ENCODE peak calls at places on chromosomes 4 and X, in eight cellular contexts. F, Y, Z, B, I, T, N and J are unnamed samples.

GRCh38 chr4:40055379-40055872 is 1.2 kb upstream of the N4BP2 start:
- DNase-seq in T (no peak), N (no peak), Z (no peak), B (no peak), I (no peak), Y (no peak), F (peak; percentile 0), J (no peak)

GRCh38 chr4:133137571-133137970 is 11.5 kb upstream of the PCDH10 start:
- DNase-seq in B (no peak), Z (no peak), F (no peak), N (no peak), T (no peak), I (no peak), Y (no peak), J (no peak)

GRCh38 chr4:98929341-98930267 is 671 bp upstream of the EIF4E start:
- DNase-seq in N (peak; percentile 91), Z (peak; percentile 99), B (peak; percentile 86), F (no peak), I (peak; percentile 59), T (peak; percentile 15), Y (peak; percentile 71), J (peak; percentile 80)

GRCh38 chrX:426881-427280 is 40.2 kb upstream of the PPP2R3B start:
- DNase-seq in N (no peak), B (no peak), Z (no peak), Y (no peak), I (no peak), F (no peak), T (no peak), J (no peak)

GRCh38 chr4:21544410-21544809 is 404.2 kb downstream of the KCNIP4 start:
- DNase-seq in F (peak; percentile 88), I (no peak), Z (no peak), T (peak; percentile 15), Y (no peak), N (no peak), B (no peak), J (no peak)

GRCh38 chrX:154436597-154437397 is at the start of gene GDI1:
- DNase-seq in Z (peak; percentile 65), F (peak; percentile 61), Y (peak; percentile 43), T (peak; percentile 59), N (peak; percentile 74), B (no peak), I (peak; percentile 72), J (peak; percentile 87)

GRCh38 chr4:80206541-80207171 is 9.4 kb downstream of the PRDM8 start:
- DNase-seq in F (no peak), T (peak; percentile 1), Y (no peak), B (no peak), N (no peak), Z (no peak), I (no peak), J (peak; percentile 51)

GRCh38 chr4:74032064-74032463 is 6.4 kb downstream of the CXCL3 start:
- DNase-seq in T (no peak), I (no peak), B (no peak), F (no peak), Y (no peak), N (no peak), Z (peak; percentile 39), J (no peak)

GRCh38 chrX:29862126-29862664 is 353.2 kb upstream of the MAGEB2 start:
- DNase-seq in Z (no peak), Y (no peak), I (no peak), T (no peak), N (no peak), B (no peak), F (no peak), J (no peak)
- H3K4me1 ChIP-seq in Z (no peaks in the 10 kb centered on the region), Y (no peaks in the 10 kb centered on the region), I (no peaks in the 10 kb centered on the region), T (no peaks in the 10 kb centered on the region), N (no peaks in the 10 kb centered on the region), B (no peaks in the 10 kb centered on the region), F (no peaks in the 10 kb centered on the region), J (no peaks in the 10 kb centered on the region)

DNA sequence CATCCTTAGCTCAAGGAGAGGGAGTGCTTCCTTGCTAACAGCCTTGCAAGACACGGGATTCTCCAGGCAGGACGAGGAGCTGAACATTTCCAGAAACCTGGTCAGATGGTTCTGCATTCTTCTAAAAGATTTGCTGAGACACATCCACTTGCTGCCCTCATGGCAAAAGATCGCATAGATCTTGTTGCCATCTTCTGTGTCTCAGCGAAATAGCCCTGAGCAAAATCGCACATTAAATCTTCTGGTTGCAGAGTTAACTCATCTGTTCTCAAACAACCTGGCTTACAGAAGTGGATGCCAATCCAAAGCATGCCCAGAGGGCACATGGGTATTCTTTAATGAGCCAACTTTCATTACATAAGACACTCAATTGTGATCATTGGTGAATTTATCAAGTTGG is 167.5 kb downstream of the PRKX start:
- DNase-seq in Y (no peak), T (no peak), I (no peak), B (no peak), F (no peak), N (no peak), Z (peak; percentile 15), J (no peak)
- H3K4me1 ChIP-seq in Y (peaks cover 4% of the 10 kb centered on the region), T (no peaks in the 10 kb centered on the region), I (no peaks in the 10 kb centered on the region), B (no peaks in the 10 kb centered on the region), F (no peaks in the 10 kb centered on the region), N (no peaks in the 10 kb centered on the region), Z (peaks cover 12% of the 10 kb centered on the region), J (no peaks in the 10 kb centered on the region)

GRCh38 chr4:42083816-42084215 is 68.6 kb downstream of the BEND4 start:
- DNase-seq in Z (peak; percentile 37), I (no peak), N (no peak), F (no peak), Y (no peak), B (no peak), T (no peak), J (no peak)
- H3K4me1 ChIP-seq in Z (peaks cover 9% of the 10 kb centered on the region), I (no peaks in the 10 kb centered on the region), N (no peaks in the 10 kb centered on the region), F (no peaks in the 10 kb centered on the region), Y (no peaks in the 10 kb centered on the region), B (no peaks in the 10 kb centered on the region), T (peaks cover 8% of the 10 kb centered on the region), J (no peaks in the 10 kb centered on the region)

GRCh38 chr4:112510191-112510467 is 5.9 kb downstream of the NEUROG2 start:
- DNase-seq in N (no peak), Y (no peak), I (no peak), B (no peak), Z (no peak), F (no peak), T (no peak), J (no peak)

GRCh38 chr4:112510468-112511293 is 5.3 kb downstream of the NEUROG2 start:
- DNase-seq in B (no peak), T (no peak), N (peak; percentile 62), Y (no peak), Z (no peak), F (no peak), I (no peak), J (no peak)

GRCh38 chr4:112514079-112514448 is 1.9 kb downstream of the NEUROG2 start:
- DNase-seq in N (no peak), Y (no peak), I (no peak), T (no peak), Z (no peak), F (no peak), B (no peak), J (no peak)

GRCh38 chr4:112511294-112512118 is 4.5 kb downstream of the NEUROG2 start:
- DNase-seq in B (no peak), T (no peak), N (no peak), Y (no peak), Z (no peak), F (no peak), I (no peak), J (peak; percentile 40)

GRCh38 chr4:112509243-112510190 is 6.5 kb downstream of the NEUROG2 start:
- DNase-seq in N (no peak), Z (peak; percentile 59), I (no peak), B (no peak), T (no peak), Y (no peak), F (no peak), J (no peak)
- H3K4me1 ChIP-seq in N (peaks cover 22% of the 10 kb centered on the region), Z (peaks cover 8% of the 10 kb centered on the region), I (peaks cover 13% of the 10 kb centered on the region), B (no peaks in the 10 kb centered on the region), T (peaks cover 27% of the 10 kb centered on the region), Y (peaks cover 34% of the 10 kb centered on the region), F (no peaks in the 10 kb centered on the region), J (peaks cover 7% of the 10 kb centered on the region)

DNA sequence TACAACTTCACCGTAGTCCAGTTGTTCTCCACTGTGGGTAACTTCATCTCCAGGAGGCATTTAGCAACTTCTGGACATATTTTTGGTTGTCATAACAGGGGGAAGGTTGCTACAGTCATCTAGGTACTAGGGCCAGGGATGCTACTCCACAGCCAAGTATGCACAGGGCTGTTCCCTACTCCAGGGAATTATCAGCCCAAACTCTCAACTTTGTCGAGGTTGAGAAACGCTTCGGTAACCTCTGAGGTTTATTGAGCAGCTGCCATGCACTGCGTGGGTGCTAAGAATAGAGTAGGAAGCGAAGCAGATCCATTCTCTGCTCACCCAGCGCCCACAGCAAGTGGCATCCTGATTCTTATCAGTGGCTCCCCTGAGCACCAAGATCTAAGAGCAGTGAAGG is 8.2 kb downstream of the FGFBP1 start:
- DNase-seq in N (no peak), F (no peak), T (peak; percentile 34), Y (no peak), B (no peak), I (no peak), Z (no peak), J (no peak)
- H3K4me1 ChIP-seq in N (no peaks in the 10 kb centered on the region), F (no peaks in the 10 kb centered on the region), T (no peaks in the 10 kb centered on the region), Y (no peaks in the 10 kb centered on the region), B (no peaks in the 10 kb centered on the region), I (no peaks in the 10 kb centered on the region), Z (no peaks in the 10 kb centered on the region), J (no peaks in the 10 kb centered on the region)

GRCh38 chr4:76216975-76217814 is 3.6 kb upstream of the SCARB2 start:
- DNase-seq in F (no peak), T (no peak), N (no peak), Z (no peak), I (no peak), Y (no peak), B (no peak), J (no peak)

GRCh38 chr4:76215120-76215519 is 1.5 kb upstream of the SCARB2 start:
- DNase-seq in N (no peak), B (no peak), Z (no peak), I (no peak), T (no peak), F (no peak), Y (peak; percentile 65), J (no peak)

GRCh38 chr4:76224193-76224592 is 10.6 kb upstream of the SCARB2 start:
- DNase-seq in T (no peak), Y (no peak), B (no peak), F (no peak), N (no peak), I (no peak), Z (no peak), J (no peak)

GRCh38 chr4:76216521-76216920 is 2.9 kb upstream of the SCARB2 start:
- DNase-seq in B (no peak), Z (no peak), N (no peak), I (no peak), Y (no peak), T (no peak), F (no peak), J (no peak)

GRCh38 chr4:76219299-76220055 is 5.9 kb upstream of the SCARB2 start:
- DNase-seq in N (no peak), F (no peak), B (no peak), Z (peak; percentile 78), T (no peak), I (no peak), Y (no peak), J (no peak)
- H3K4me1 ChIP-seq in N (peaks cover 8% of the 10 kb centered on the region), F (peaks cover 7% of the 10 kb centered on the region), B (no peaks in the 10 kb centered on the region), Z (peaks cover 12% of the 10 kb centered on the region), T (peaks cover 31% of the 10 kb centered on the region), I (peaks cover 9% of the 10 kb centered on the region), Y (peaks cover 38% of the 10 kb centered on the region), J (peaks cover under 1% of the 10 kb centered on the region)

DNA sequence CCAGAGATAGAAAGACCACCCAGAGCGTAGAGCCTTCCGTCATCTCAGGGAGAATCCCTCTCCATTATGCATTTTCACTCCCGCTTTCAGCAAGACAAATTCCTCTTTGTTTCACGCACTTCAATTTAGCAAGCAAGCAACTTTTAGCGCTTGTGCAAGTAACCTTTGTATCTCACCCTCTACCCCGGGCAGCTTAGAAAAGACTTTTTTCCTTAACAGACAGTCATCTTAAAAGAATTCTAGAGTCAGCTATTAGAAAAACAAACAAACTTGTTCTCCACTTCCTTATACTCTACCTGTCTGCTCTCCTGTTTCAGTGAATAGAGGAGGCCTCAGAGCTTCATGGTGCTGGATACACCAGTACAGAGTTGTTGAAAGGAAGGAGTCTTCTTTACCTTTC is 12.1 kb downstream of the TIGD2 start:
- DNase-seq in T (no peak), B (no peak), Z (no peak), I (no peak), Y (no peak), N (no peak), F (no peak), J (no peak)
- H3K4me1 ChIP-seq in T (peaks cover 5% of the 10 kb centered on the region), B (no peaks in the 10 kb centered on the region), Z (peaks cover 11% of the 10 kb centered on the region), I (no peaks in the 10 kb centered on the region), Y (peaks cover 8% of the 10 kb centered on the region), N (no peaks in the 10 kb centered on the region), F (no peaks in the 10 kb centered on the region), J (no peaks in the 10 kb centered on the region)